ENCODE peak calls at places on chromosomes 13 and 19, in ten cellular contexts. N is left kidney; Z is progenitor cell of endocrine pancreas; P is kidney epithelial cell; R is ACHN; Y is CD4-positive, alpha-beta memory T cell; S is activated CD8-positive, alpha-beta T cell treated with anti-CD3 and anti-CD28 coated beads for 36 hours; X is transverse colon; W is glutamatergic neuron; T is erythroblast. E is an unnamed sample.

GRCh38 chr13:93690139-93690538 is 463.5 kb downstream of the GPC6 start:
- DNase-seq in Y (no peak), X (no peak), Z (no peak), N (peak), P (no peak), T (peak), W (no peak), R (peak), S (no peak), E (peak)

GRCh38 chr19:18310966-18311365 is 11.9 kb downstream of the LSM4 start:
- DNase-seq in Z (no peak), Y (no peak), P (no peak), S (no peak), W (no peak), R (no peak), N (no peak), X (no peak), T (no peak), E (no peak)

GRCh38 chr19:28003543-28003942 is 1209.4 kb downstream of the UQCRFS1 start:
- DNase-seq in X (no peak), T (no peak), Y (no peak), P (no peak), R (no peak), W (no peak), N (no peak), Z (no peak), S (no peak), E (no peak)

GRCh38 chr13:37615271-37615670 is 16.7 kb upstream of the POSTN start:
- DNase-seq in Y (no peak), S (no peak), Z (no peak), T (no peak), W (no peak), R (peak), N (no peak), P (no peak), X (no peak), E (peak)

GRCh38 chr13:77379508-77379907 is 52.6 kb upstream of the MYCBP2 start:
- DNase-seq in Y (no peak), Z (no peak), T (no peak), S (no peak), N (no peak), X (no peak), R (no peak), W (no peak), P (no peak), E (no peak)

GRCh38 chr13:42574011-42574410 is at the start of gene TNFSF11:
- DNase-seq in Y (no peak), S (peak), X (no peak), T (no peak), P (no peak), W (peak), R (no peak), Z (no peak), N (peak), E (no peak)

GRCh38 chr13:46062190-46062589 is 9.6 kb upstream of the ZC3H13 start:
- DNase-seq in Z (no peak), W (no peak), Y (no peak), P (no peak), X (no peak), N (no peak), S (no peak), R (no peak), T (no peak), E (peak)

GRCh38 chr19:789473-790052 is 7.7 kb upstream of the PTBP1 start:
- DNase-seq in X (no peak), N (no peak), T (no peak), S (no peak), Z (no peak), R (no peak), W (peak), Y (no peak), P (no peak), E (no peak)

GRCh38 chr13:92900455-92900854 is 326.2 kb upstream of the GPC6 start:
- DNase-seq in P (no peak), Z (no peak), Y (no peak), S (no peak), N (no peak), X (no peak), R (no peak), T (no peak), W (no peak), E (no peak)

GRCh38 chr19:17460372-17461230 is at the start of gene NXNL1:
- DNase-seq in N (no peak), Y (no peak), T (no peak), P (no peak), X (no peak), R (no peak), S (no peak), W (no peak), Z (no peak), E (no peak)

GRCh38 chr19:55103190-55103589 is 14.2 kb downstream of the PPP1R12C start:
- DNase-seq in X (no peak), T (no peak), Z (no peak), W (no peak), N (no peak), P (no peak), Y (no peak), R (no peak), S (no peak), E (no peak)

GRCh38 chr13:109704771-109705628 is 81.4 kb downstream of the IRS2 start:
- DNase-seq in N (no peak), Z (no peak), S (no peak), R (no peak), W (no peak), X (peak), T (no peak), P (no peak), Y (no peak), E (no peak)

GRCh38 chr19:18284710-18285430 is 3.4 kb upstream of the JUND start:
- DNase-seq in Y (peak), N (no peak), X (no peak), Z (no peak), T (no peak), R (no peak), S (peak), W (no peak), P (no peak), E (no peak)

GRCh38 chr13:85508683-85509329 is 290.4 kb downstream of the SLITRK6 start:
- DNase-seq in X (no peak), R (no peak), Y (no peak), S (no peak), N (peak), P (no peak), T (no peak), W (no peak), Z (no peak), E (no peak)

GRCh38 chr13:49265822-49266221 is 18.1 kb downstream of the CDADC1 start:
- DNase-seq in P (no peak), T (no peak), R (no peak), Y (no peak), X (no peak), W (no peak), Z (no peak), S (no peak), N (no peak), E (no peak)

GRCh38 chr13:76012091-76012721 is 376.1 kb downstream of the LMO7 start:
- DNase-seq in Y (no peak), S (no peak), P (peak), W (no peak), X (no peak), T (no peak), R (peak), Z (no peak), N (no peak), E (no peak)

GRCh38 chr13:113548171-113548641 is 36.3 kb upstream of the TFDP1 start:
- DNase-seq in W (peak), S (no peak), P (no peak), X (peak), T (no peak), N (peak), R (no peak), Z (no peak), Y (no peak), E (no peak)

GRCh38 chr13:22757530-22758120 is 423.2 kb upstream of the SGCG start:
- DNase-seq in Y (no peak), P (no peak), X (no peak), T (no peak), N (peak), R (peak), Z (no peak), W (no peak), S (no peak), E (no peak)

GRCh38 chr13:46039421-46040036 is 13.0 kb downstream of the ZC3H13 start:
- DNase-seq in P (no peak), N (no peak), Y (no peak), R (no peak), W (no peak), X (no peak), S (no peak), T (no peak), Z (no peak), E (no peak)

GRCh38 chr13:99990045-99990977 is 8.7 kb downstream of the ZIC2 start:
- DNase-seq in R (no peak), W (peak), N (peak), Z (no peak), Y (peak), S (no peak), X (no peak), P (no peak), T (no peak), E (no peak)

GRCh38 chr13:25910243-25910642 is 141.6 kb downstream of the SHISA2 start:
- DNase-seq in T (no peak), W (no peak), R (no peak), P (no peak), S (no peak), X (no peak), Z (no peak), N (no peak), Y (no peak), E (no peak)

GRCh38 chr13:32205426-32206096 is 109.6 kb downstream of the ZAR1L start:
- DNase-seq in T (no peak), N (no peak), X (no peak), P (no peak), Y (no peak), W (no peak), Z (no peak), R (no peak), S (no peak), E (no peak)

GRCh38 chr19:49638360-49638759 is 1.6 kb downstream of the RRAS start:
- DNase-seq in R (peak), S (no peak), W (no peak), X (peak), Z (no peak), P (no peak), Y (no peak), T (no peak), N (peak), E (no peak)